ENCODE peak calls at places on chromosomes 12 and 14, in seven cellular contexts. One of them, this sample, is unnamed.

GRCh38 chr12:77249892-77250291 is 184.5 kb upstream of the E2F7 start:
- DNase-seq in M059J: no peak
- DNase-seq in A549: no peak
- DNase-seq in Calu3: no peak
- DNase-seq in epithelial cell of proximal tubule: no peak
- DNase-seq in activated CD4-positive, alpha-beta T cell treated with anti-CD3 and anti-CD28 coated beads, Interleukin-2, amount 50 U/mL, for 1 hour: no peak
- DNase-seq in GM04504: no peak
- DNase-seq in this sample: no peak

GRCh38 chr14:37665951-37666350 is 70.5 kb downstream of the TTC6 start:
- DNase-seq in epithelial cell of proximal tubule: no peak
- DNase-seq in GM04504: no peak
- DNase-seq in Calu3: no peak
- DNase-seq in M059J: no peak
- DNase-seq in A549: no peak
- DNase-seq in activated CD4-positive, alpha-beta T cell treated with anti-CD3 and anti-CD28 coated beads, Interleukin-2, amount 50 U/mL, for 1 hour: no peak
- DNase-seq in this sample: no peak

GRCh38 chr12:51333536-51333935 is 9.6 kb upstream of the BIN2 start:
- DNase-seq in Calu3: no peak
- DNase-seq in M059J: no peak
- DNase-seq in epithelial cell of proximal tubule: no peak
- DNase-seq in A549: no peak
- DNase-seq in GM04504: no peak
- DNase-seq in activated CD4-positive, alpha-beta T cell treated with anti-CD3 and anti-CD28 coated beads, Interleukin-2, amount 50 U/mL, for 1 hour: no peak
- DNase-seq in this sample: no peak

GRCh38 chr12:27555316-27555715 is 31.3 kb downstream of the PPFIBP1 start:
- DNase-seq in Calu3: no peak
- DNase-seq in epithelial cell of proximal tubule: no peak
- DNase-seq in A549: no peak
- DNase-seq in activated CD4-positive, alpha-beta T cell treated with anti-CD3 and anti-CD28 coated beads, Interleukin-2, amount 50 U/mL, for 1 hour: no peak
- DNase-seq in M059J: no peak
- DNase-seq in GM04504: no peak
- DNase-seq in this sample: no peak

GRCh38 chr14:69877492-69877891 is 1.7 kb upstream of the SMOC1 start:
- DNase-seq in epithelial cell of proximal tubule: no peak
- DNase-seq in A549: peak; percentile 51
- DNase-seq in M059J: peak; percentile 11
- DNase-seq in Calu3: no peak
- DNase-seq in activated CD4-positive, alpha-beta T cell treated with anti-CD3 and anti-CD28 coated beads, Interleukin-2, amount 50 U/mL, for 1 hour: no peak
- DNase-seq in GM04504: no peak
- DNase-seq in this sample: peak; percentile 13

GRCh38 chr12:132170094-132170636 is 25.9 kb downstream of the NOC4L start:
- DNase-seq in Calu3: no peak
- DNase-seq in GM04504: peak; percentile 60
- DNase-seq in M059J: peak; percentile 81
- DNase-seq in epithelial cell of proximal tubule: no peak
- DNase-seq in activated CD4-positive, alpha-beta T cell treated with anti-CD3 and anti-CD28 coated beads, Interleukin-2, amount 50 U/mL, for 1 hour: no peak
- DNase-seq in A549: no peak
- DNase-seq in this sample: no peak

GRCh38 chr12:6335451-6336078 is 6.3 kb downstream of the TNFRSF1A start:
- DNase-seq in Calu3: peak; percentile 80
- DNase-seq in epithelial cell of proximal tubule: no peak
- DNase-seq in GM04504: peak; percentile 77
- DNase-seq in A549: peak; percentile 88
- DNase-seq in activated CD4-positive, alpha-beta T cell treated with anti-CD3 and anti-CD28 coated beads, Interleukin-2, amount 50 U/mL, for 1 hour: peak; percentile 81
- DNase-seq in M059J: peak; percentile 86
- DNase-seq in this sample: peak; percentile 95

GRCh38 chr12:54988402-54989054 is 4.0 kb upstream of the TESPA1 start:
- DNase-seq in A549: no peak
- DNase-seq in epithelial cell of proximal tubule: no peak
- DNase-seq in activated CD4-positive, alpha-beta T cell treated with anti-CD3 and anti-CD28 coated beads, Interleukin-2, amount 50 U/mL, for 1 hour: no peak
- DNase-seq in Calu3: peak; percentile 19
- DNase-seq in GM04504: no peak
- DNase-seq in M059J: no peak
- DNase-seq in this sample: no peak

GRCh38 chr12:123035841-123036240 is 55.4 kb downstream of the ARL6IP4 start:
- DNase-seq in Calu3: no peak
- DNase-seq in M059J: no peak
- DNase-seq in GM04504: no peak
- DNase-seq in activated CD4-positive, alpha-beta T cell treated with anti-CD3 and anti-CD28 coated beads, Interleukin-2, amount 50 U/mL, for 1 hour: no peak
- DNase-seq in A549: no peak
- DNase-seq in epithelial cell of proximal tubule: no peak
- DNase-seq in this sample: no peak

GRCh38 chr12:52903285-52903854 is 1.5 kb downstream of the KRT8 start:
- DNase-seq in A549: peak; percentile 69
- DNase-seq in epithelial cell of proximal tubule: no peak
- DNase-seq in activated CD4-positive, alpha-beta T cell treated with anti-CD3 and anti-CD28 coated beads, Interleukin-2, amount 50 U/mL, for 1 hour: peak; percentile 43
- DNase-seq in M059J: peak; percentile 47
- DNase-seq in GM04504: no peak
- DNase-seq in Calu3: no peak
- DNase-seq in this sample: peak; percentile 54

GRCh38 chr12:124542021-124542941 is 25.1 kb downstream of the NCOR2 start:
- DNase-seq in epithelial cell of proximal tubule: no peak
- DNase-seq in A549: peak; percentile 51
- DNase-seq in activated CD4-positive, alpha-beta T cell treated with anti-CD3 and anti-CD28 coated beads, Interleukin-2, amount 50 U/mL, for 1 hour: no peak
- DNase-seq in GM04504: no peak
- DNase-seq in Calu3: peak; percentile 37
- DNase-seq in M059J: peak; percentile 70
- DNase-seq in this sample: no peak

This sample was measured in SW480.